ENCODE peak calls at places on chromosomes 11 and 22, in eight cellular contexts. O, M, Y, D, H, I, S and W are unnamed samples.

GRCh38 chr11:65078151-65078550 is 5.7 kb downstream of the CDCA5 start:
- DNase-seq in Y (peak), I (peak), M (peak), S (peak), O (no peak), H (peak), D (peak), W (peak)

GRCh38 chr11:71580057-71581003 is 2.3 kb downstream of the KRTAP5-11 start:
- DNase-seq in H (peak), D (peak), S (peak), I (peak), O (peak), Y (peak), M (peak), W (peak)

GRCh38 chr11:39678996-39679395 is 1780.5 kb downstream of the LRRC4C start:
- DNase-seq in H (peak), O (no peak), M (no peak), D (no peak), S (no peak), I (no peak), Y (no peak), W (peak)

GRCh38 chr11:20364412-20364792 is 888 bp downstream of the HTATIP2 start:
- DNase-seq in O (peak), S (no peak), H (peak), M (no peak), I (peak), D (no peak), Y (peak), W (peak)

GRCh38 chr22:47575291-47575690 is 812.8 kb downstream of the TBC1D22A start:
- DNase-seq in O (no peak), I (no peak), D (no peak), Y (no peak), S (no peak), H (no peak), M (no peak), W (no peak)

GRCh38 chr11:71948314-71949027 is 19.6 kb downstream of the RNF121 start:
- DNase-seq in S (no peak), Y (no peak), D (no peak), M (no peak), H (no peak), O (no peak), I (no peak), W (no peak)

GRCh38 chr11:126157326-126158030 is 54.0 kb downstream of the RPUSD4 start:
- DNase-seq in H (no peak), S (no peak), O (no peak), D (no peak), M (no peak), Y (no peak), I (no peak), W (no peak)

GRCh38 chr22:20747223-20747622 is 26.7 kb upstream of the SERPIND1 start:
- DNase-seq in O (no peak), H (no peak), I (no peak), D (no peak), S (no peak), M (no peak), Y (no peak), W (no peak)

GRCh38 chr11:93784935-93785360 is 866 bp downstream of the MED17 start:
- DNase-seq in H (no peak), O (no peak), Y (no peak), I (no peak), D (peak), M (peak), S (no peak), W (no peak)

GRCh38 chr22:35477911-35478582 is 62.6 kb upstream of the RASD2 start:
- DNase-seq in Y (no peak), D (no peak), S (no peak), O (peak), H (peak), I (peak), M (peak), W (peak)

GRCh38 chr11:11612439-11612838 is 9.4 kb downstream of the GALNT18 start:
- DNase-seq in D (no peak), Y (no peak), H (no peak), O (no peak), M (no peak), I (no peak), S (no peak), W (no peak)

GRCh38 chr11:8765294-8765693 is 82.7 kb downstream of the RPL27A start:
- DNase-seq in I (peak), D (no peak), Y (no peak), M (peak), S (no peak), O (no peak), H (no peak), W (no peak)

GRCh38 chr11:57303990-57304579 is 20.7 kb downstream of the TNKS1BP1 start:
- DNase-seq in D (no peak), S (no peak), I (no peak), H (peak), M (no peak), O (peak), Y (peak), W (peak)

GRCh38 chr11:16606784-16607674 is 131.4 kb upstream of the C11orf58 start:
- DNase-seq in I (no peak), H (no peak), O (peak), S (no peak), M (no peak), D (peak), Y (peak), W (peak)

GRCh38 chr11:72225411-72225951 is 914 bp downstream of the INPPL1 start:
- DNase-seq in M (no peak), S (peak), D (peak), H (peak), Y (peak), O (no peak), I (no peak), W (no peak)

GRCh38 chr11:73797457-73797856 is 9.8 kb downstream of the MRPL48 start:
- DNase-seq in O (peak), H (no peak), Y (no peak), I (no peak), S (no peak), M (no peak), D (no peak), W (no peak)

GRCh38 chr11:3088806-3089205 is 31.6 kb upstream of the CARS1 start:
- DNase-seq in D (peak), S (no peak), M (no peak), O (no peak), Y (no peak), I (no peak), H (no peak), W (no peak)

GRCh38 chr11:72278911-72279310 is 34.9 kb upstream of the PHOX2A start:
- DNase-seq in I (no peak), M (peak), S (no peak), H (peak), O (no peak), D (no peak), Y (no peak), W (no peak)

GRCh38 chr11:19767691-19768151 is 55.1 kb downstream of the NAV2 start:
- DNase-seq in I (no peak), D (no peak), M (no peak), O (no peak), S (no peak), H (no peak), Y (no peak), W (no peak)

GRCh38 chr11:114168086-114168448 is 108.6 kb downstream of the ZBTB16 start:
- DNase-seq in O (no peak), M (no peak), Y (no peak), I (no peak), D (no peak), H (no peak), S (no peak), W (no peak)

GRCh38 chr22:20423636-20424511 is 13.8 kb downstream of the SCARF2 start:
- DNase-seq in H (no peak), D (no peak), Y (no peak), O (no peak), S (no peak), I (no peak), M (no peak), W (no peak)

GRCh38 chr11:65060913-65061408 is 2.6 kb upstream of the NAALADL1 start:
- DNase-seq in I (no peak), O (no peak), S (no peak), D (no peak), H (no peak), M (peak), Y (no peak), W (peak)